ENCODE peak calls at places on chromosomes 16 and 17, in eight cellular contexts. B, O, G, W, S, F, R and V are unnamed samples.

GRCh38 chr17:40113961-40114272 is 7.9 kb upstream of the MSL1 start:
- DNase-seq in B (no peak), O (no peak), G (no peak), W (no peak), S (no peak), F (no peak), R (no peak), V (no peak)

GRCh38 chr17:38958756-38959155 is 8.4 kb downstream of the FBXO47 start:
- DNase-seq in B (no peak), O (no peak), G (no peak), W (no peak), S (no peak), F (no peak), R (no peak), V (no peak)

GRCh38 chr17:40646791-40647548 is 648 bp downstream of the SMARCE1 start:
- DNase-seq in B (no peak), O (no peak), G (no peak), W (peak; percentile 7), S (peak; percentile 56), F (peak; percentile 39), R (peak; percentile 6), V (no peak)

GRCh38 chr17:9916108-9916507 is 11.0 kb upstream of the RCVRN start:
- DNase-seq in B (no peak), O (no peak), G (no peak), W (no peak), S (no peak), F (no peak), R (no peak), V (no peak)

GRCh38 chr17:48444531-48445247 is 14.7 kb upstream of the SKAP1 start:
- DNase-seq in B (no peak), O (no peak), G (no peak), W (no peak), S (no peak), F (peak; percentile 24), R (no peak), V (no peak)

GRCh38 chr17:82365586-82366295 is 5.8 kb upstream of the UTS2R start:
- DNase-seq in B (no peak), O (no peak), G (no peak), W (no peak), S (no peak), F (no peak), R (no peak), V (peak; percentile 48)

GRCh38 chr17:81339502-81340296 is 44.6 kb upstream of the SLC38A10 start:
- DNase-seq in B (no peak), O (no peak), G (no peak), W (no peak), S (no peak), F (no peak), R (no peak), V (no peak)

GRCh38 chr16:84735846-84736586 is 36.2 kb downstream of the USP10 start:
- DNase-seq in B (no peak), O (no peak), G (no peak), W (no peak), S (peak; percentile 70), F (peak; percentile 14), R (no peak), V (no peak)

GRCh38 chr16:47734987-47735594 is 274.0 kb downstream of the PHKB start:
- DNase-seq in B (no peak), O (no peak), G (no peak), W (no peak), S (peak; percentile 68), F (no peak), R (no peak), V (no peak)

GRCh38 chr17:16488572-16488997 is 3.4 kb downstream of the LRRC75A start:
- DNase-seq in B (no peak), O (no peak), G (no peak), W (no peak), S (no peak), F (no peak), R (no peak), V (no peak)

GRCh38 chr17:73308017-73308823 is 3.6 kb downstream of the CDC42EP4 start:
- DNase-seq in B (no peak), O (no peak), G (peak; percentile 88), W (no peak), S (no peak), F (no peak), R (no peak), V (no peak)

GRCh38 chr17:2266045-2266864 is 37.3 kb downstream of the SMG6 start:
- DNase-seq in B (no peak), O (no peak), G (no peak), W (no peak), S (no peak), F (peak; percentile 91), R (peak; percentile 73), V (no peak)

GRCh38 chr16:81405702-81406113 is 38.9 kb upstream of the CMIP start:
- DNase-seq in B (no peak), O (peak; percentile 28), G (peak; percentile 76), W (no peak), S (no peak), F (no peak), R (no peak), V (no peak)

GRCh38 chr16:50265260-50265659 is 1.1 kb upstream of the ADCY7 start:
- DNase-seq in B (no peak), O (peak; percentile 59), G (peak; percentile 39), W (no peak), S (peak; percentile 20), F (peak; percentile 46), R (no peak), V (peak; percentile 78)

GRCh38 chr17:43396491-43397060 is 2.2 kb upstream of the ARL4D start:
- DNase-seq in B (no peak), O (no peak), G (no peak), W (no peak), S (no peak), F (no peak), R (no peak), V (no peak)

GRCh38 chr16:84464116-84464515 is 40.3 kb downstream of the MEAK7 start:
- DNase-seq in B (no peak), O (no peak), G (no peak), W (no peak), S (no peak), F (no peak), R (no peak), V (no peak)

GRCh38 chr16:85369741-85370528 is 243.2 kb upstream of the GSE1 start:
- DNase-seq in B (peak; percentile 82), O (no peak), G (peak; percentile 21), W (no peak), S (peak; percentile 32), F (peak; percentile 51), R (peak; percentile 20), V (peak; percentile 41)

GRCh38 chr17:77421635-77421982 is 280.8 kb downstream of the SEC14L1 start:
- DNase-seq in B (no peak), O (no peak), G (no peak), W (no peak), S (peak; percentile 85), F (no peak), R (no peak), V (no peak)